ENCODE peak calls at places on chromosomes 7 and 10, in ten cellular contexts. D is NCI-H460; O is cardiac muscle cell; K is activated T-cell treated with anti-CD3 and anti-CD28 coated beads, Interleukin-2, amount 50 U/mL, for 72 hours; E is HFFc6; L is ELR; R is T-cell; J is iPS DF 19.7; C is psoas muscle; M is substantia nigra. T is an unnamed sample.

GRCh38 chr7:140206963-140207362 is 30.2 kb upstream of the KDM7A start:
- DNase-seq in D (no peak), O (no peak), K (no peak), E (no peak), L (no peak), R (no peak), J (no peak), C (no peak), M (no peak), T (no peak)

GRCh38 chr7:100895956-100896742 is 461 bp upstream of the ACHE start:
- DNase-seq in D (no peak), O (peak; percentile 39), K (no peak), E (no peak), L (no peak), R (peak; percentile 48), J (no peak), C (peak; percentile 56), M (no peak), T (peak; percentile 76)

GRCh38 chr7:98204670-98205069 is 6.6 kb upstream of the BHLHA15 start:
- DNase-seq in D (no peak), O (peak; percentile 33), K (no peak), E (no peak), L (no peak), R (no peak), J (no peak), C (no peak), M (no peak), T (no peak)

GRCh38 chr10:99172130-99172738 is 63.4 kb downstream of the HPSE2 start:
- DNase-seq in D (peak; percentile 36), O (peak; percentile 78), K (no peak), E (peak; percentile 61), L (peak; percentile 64), R (no peak), J (no peak), C (no peak), M (no peak), T (peak; percentile 13)

GRCh38 chr7:137564677-137565076 is 221.1 kb upstream of the PTN start:
- DNase-seq in D (no peak), O (no peak), K (no peak), E (no peak), L (no peak), R (no peak), J (no peak), C (no peak), M (no peak), T (no peak)

GRCh38 chr10:105950410-105950809 is 1214.1 kb downstream of the SORCS1 start:
- DNase-seq in D (peak; percentile 68), O (peak; percentile 69), K (peak; percentile 13), E (peak; percentile 30), L (peak; percentile 60), R (peak; percentile 1), J (no peak), C (peak; percentile 19), M (no peak), T (peak; percentile 54)

GRCh38 chr10:30820282-30820991 is 190.9 kb upstream of the LYZL2 start:
- DNase-seq in D (no peak), O (no peak), K (no peak), E (peak; percentile 74), L (peak; percentile 87), R (no peak), J (no peak), C (no peak), M (no peak), T (no peak)

GRCh38 chr7:136228185-136228584 is 251.0 kb upstream of the MTPN start:
- DNase-seq in D (no peak), O (no peak), K (no peak), E (no peak), L (no peak), R (no peak), J (no peak), C (no peak), M (no peak), T (no peak)

GRCh38 chr7:158955932-158956804 is 99.8 kb downstream of the DYNC2I1 start:
- DNase-seq in D (no peak), O (no peak), K (no peak), E (no peak), L (no peak), R (no peak), J (no peak), C (no peak), M (no peak), T (no peak)